ENCODE peak calls at places on chromosome 13, in ten cellular contexts. L is upper lobe of right lung, K is lung, W is psoas muscle, F is PC-9, H is tibial nerve, N is adrenal gland, Z is H9, B is heart left ventricle, I is H1. D is an unnamed sample.

GRCh38 chr13:41075034-41075433 is 13.7 kb downstream of the WBP4 start:
- DNase-seq in I (no peak), N (peak; percentile 48), W (peak; percentile 37), F (no peak), Z (no peak), L (no peak), K (no peak), H (no peak), B (no peak), D (no peak)

GRCh38 chr13:32136716-32137115 is 105.1 kb downstream of the FRY start:
- DNase-seq in B (no peak), F (no peak), W (no peak), H (no peak), K (no peak), L (no peak), I (no peak), Z (no peak), N (no peak), D (no peak)

GRCh38 chr13:77894743-77895142 is 23.9 kb downstream of the EDNRB start:
- DNase-seq in B (peak; percentile 20), N (no peak), Z (no peak), I (no peak), F (no peak), L (no peak), K (no peak), W (no peak), H (no peak), D (no peak)

GRCh38 chr13:40125336-40125735 is 469.9 kb downstream of the COG6 start:
- DNase-seq in L (no peak), Z (no peak), K (no peak), F (no peak), B (no peak), H (no peak), I (no peak), W (no peak), N (no peak), D (no peak)

GRCh38 chr13:113475280-113475679 is 15.2 kb downstream of the DCUN1D2 start:
- DNase-seq in W (no peak), Z (no peak), B (no peak), H (no peak), K (no peak), I (no peak), F (no peak), N (peak; percentile 11), L (no peak), D (no peak)

GRCh38 chr13:106234656-106235055 is 300.8 kb downstream of the EFNB2 start:
- DNase-seq in B (no peak), N (no peak), I (no peak), H (no peak), L (no peak), W (no peak), K (no peak), F (no peak), Z (no peak), D (no peak)

GRCh38 chr13:27018230-27018875 is 153.3 kb downstream of the USP12 start:
- DNase-seq in I (peak; percentile 49), B (no peak), H (no peak), F (peak; percentile 41), Z (peak; percentile 20), K (no peak), N (no peak), W (no peak), L (no peak), D (no peak)

GRCh38 chr13:44068737-44069136 is 189.0 kb downstream of the LACC1 start:
- DNase-seq in Z (no peak), H (no peak), F (peak; percentile 79), W (no peak), K (no peak), B (no peak), I (no peak), N (no peak), L (no peak), D (peak; percentile 64)

GRCh38 chr13:60990032-60990733 is 425.5 kb downstream of the PCDH20 start:
- DNase-seq in L (no peak), Z (peak; percentile 35), I (peak; percentile 60), N (no peak), K (no peak), F (no peak), W (no peak), H (no peak), B (no peak), D (no peak)

GRCh38 chr13:101205408-101205807 is 210.9 kb downstream of the NALCN start:
- DNase-seq in L (no peak), I (no peak), W (no peak), Z (no peak), K (no peak), F (no peak), N (no peak), B (no peak), H (no peak), D (no peak)

DNA sequence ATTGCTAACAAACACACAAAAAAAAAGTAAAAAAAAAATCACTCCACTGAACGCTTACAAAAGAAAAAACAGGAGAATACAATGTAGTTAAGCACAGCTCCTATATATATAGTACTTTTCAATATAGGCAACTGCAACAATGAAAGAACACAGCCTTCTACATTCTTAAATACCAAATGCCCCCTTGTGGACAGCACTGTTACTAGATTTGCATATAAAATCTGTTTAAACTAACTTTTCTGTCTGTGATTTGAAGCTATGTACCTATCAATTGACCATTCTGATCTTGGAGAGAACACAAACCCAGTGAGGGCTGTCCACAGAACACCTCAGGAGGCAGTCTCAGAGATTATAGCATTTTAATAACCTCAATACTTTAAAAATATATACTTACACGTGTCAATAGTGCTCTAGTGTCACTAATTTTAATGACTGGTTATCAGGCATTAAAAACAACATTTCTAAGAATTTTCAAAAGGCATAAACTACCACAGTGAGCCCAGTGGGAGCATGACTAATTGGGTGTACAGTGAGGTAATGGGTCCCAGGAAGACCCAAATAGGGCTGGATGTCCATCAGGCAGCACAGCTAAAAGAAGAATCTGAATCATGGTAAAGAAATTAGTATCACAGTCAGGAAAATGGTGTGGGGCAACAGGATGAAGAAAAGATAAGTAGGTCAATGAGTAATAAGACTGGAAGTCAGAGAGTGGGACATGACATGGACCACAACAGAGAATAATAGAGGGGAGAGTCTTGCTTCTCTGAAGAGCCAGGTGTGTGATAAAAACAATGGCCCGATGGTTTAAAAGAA is 22.2 kb downstream of the CCDC169 start:
- DNase-seq in H (no peak), Z (no peak), B (no peak), F (peak; percentile 48), I (no peak), N (peak; percentile 59), W (no peak), K (no peak), L (no peak), D (peak; percentile 90)
- H3K27ac ChIP-seq in H (no peak overlapping the region), Z (no peak overlapping the region), B (no peak overlapping the region), F (no peak overlapping the region), I (no peak overlapping the region), N (no peak overlapping the region), W (no peak overlapping the region), K (no peak overlapping the region), L (no peak overlapping the region), D (peak overlapping the region; percentile 89)

GRCh38 chr13:98549728-98550317 is 27.1 kb downstream of the STK24 start:
- DNase-seq in H (no peak), F (no peak), N (no peak), L (no peak), W (no peak), I (no peak), B (no peak), Z (no peak), K (no peak), D (no peak)

GRCh38 chr13:98546402-98546801 is 30.5 kb downstream of the STK24 start:
- DNase-seq in F (no peak), W (peak; percentile 11), I (no peak), N (no peak), B (no peak), Z (no peak), H (no peak), L (no peak), K (no peak), D (no peak)

GRCh38 chr13:98549006-98549727 is 27.7 kb downstream of the STK24 start:
- DNase-seq in N (no peak), K (no peak), W (no peak), F (peak; percentile 74), B (no peak), I (no peak), H (no peak), L (no peak), Z (no peak), D (peak; percentile 71)

GRCh38 chr13:98548230-98548629 is 28.7 kb downstream of the STK24 start:
- DNase-seq in F (no peak), W (no peak), I (no peak), N (no peak), L (no peak), K (no peak), Z (no peak), H (no peak), B (no peak), D (no peak)

GRCh38 chr13:98547455-98547854 is 29.5 kb downstream of the STK24 start:
- DNase-seq in W (no peak), F (no peak), I (no peak), B (no peak), N (no peak), L (no peak), K (no peak), Z (no peak), H (no peak), D (no peak)
- H3K27ac ChIP-seq in W (no peak overlapping the region), F (no peak overlapping the region), I (no peak overlapping the region), B (no peak overlapping the region), N (no peak overlapping the region), L (no peak overlapping the region), K (no peak overlapping the region), Z (no peak overlapping the region), H (no peak overlapping the region), D (no peak overlapping the region)

GRCh38 chr13:102405499-102406079 is 3.7 kb upstream of the FGF14 start:
- DNase-seq in B (no peak), L (no peak), I (no peak), F (no peak), H (no peak), W (no peak), N (no peak), K (no peak), Z (peak; percentile 32), D (peak; percentile 17)
- H3K27ac ChIP-seq in B (no peak overlapping the region), L (no peak overlapping the region), I (no peak overlapping the region), F (no peak overlapping the region), H (no peak overlapping the region), W (no peak overlapping the region), N (no peak overlapping the region), K (no peak overlapping the region), Z (no peak overlapping the region), D (no peak overlapping the region)

GRCh38 chr13:24663089-24663395 is 17.2 kb upstream of the ATP12A start:
- DNase-seq in W (no peak), F (no peak), L (no peak), N (no peak), K (no peak), B (no peak), Z (no peak), H (no peak), I (no peak), D (no peak)

GRCh38 chr13:24660023-24660806 is 20.0 kb upstream of the ATP12A start:
- DNase-seq in F (no peak), L (no peak), W (no peak), I (no peak), N (no peak), H (no peak), Z (no peak), K (no peak), B (no peak), D (no peak)

GRCh38 chr13:24661713-24662112 is 18.5 kb upstream of the ATP12A start:
- DNase-seq in L (no peak), W (no peak), I (no peak), Z (no peak), F (no peak), N (no peak), B (no peak), K (no peak), H (no peak), D (no peak)

GRCh38 chr13:24662195-24663088 is 17.8 kb upstream of the ATP12A start:
- DNase-seq in N (no peak), L (no peak), Z (no peak), H (no peak), K (no peak), F (no peak), I (no peak), B (no peak), W (no peak), D (no peak)

GRCh38 chr13:24659239-24659638 is 21.0 kb upstream of the ATP12A start:
- DNase-seq in W (no peak), N (no peak), I (no peak), Z (no peak), B (no peak), K (no peak), F (no peak), L (no peak), H (no peak), D (no peak)
- H3K27ac ChIP-seq in W (no peak overlapping the region), N (no peak overlapping the region), I (no peak overlapping the region), Z (no peak overlapping the region), B (no peak overlapping the region), K (no peak overlapping the region), F (no peak overlapping the region), L (no peak overlapping the region), H (no peak overlapping the region), D (no peak overlapping the region)